ENCODE peak calls at places on chromosome 13, in seven cellular contexts. R, S, H, G, M, Q and L are unnamed samples.

GRCh38 chr13:23500858-23501257 is 67.4 kb upstream of the SACS start:
- DNase-seq in R (peak), S (no peak), H (peak), G (no peak), M (no peak), Q (peak), L (no peak)

GRCh38 chr13:110713981-110714797 is 689 bp downstream of the ING1 start:
- DNase-seq in R (peak), S (peak), H (no peak), G (peak), M (peak), Q (peak), L (no peak)

GRCh38 chr13:74145249-74145970 is 11.2 kb upstream of the KLF12 start:
- DNase-seq in R (peak), S (no peak), H (peak), G (no peak), M (no peak), Q (no peak), L (no peak)

GRCh38 chr13:28579334-28579733 is 79.6 kb upstream of the POMP start:
- DNase-seq in R (peak), S (no peak), H (no peak), G (no peak), M (no peak), Q (no peak), L (no peak)

GRCh38 chr13:112934075-112934474 is 34.9 kb upstream of the MCF2L start:
- DNase-seq in R (no peak), S (no peak), H (no peak), G (no peak), M (no peak), Q (no peak), L (no peak)

GRCh38 chr13:36907801-36908200 is 12.2 kb downstream of the SMAD9 start:
- DNase-seq in R (no peak), S (no peak), H (no peak), G (no peak), M (no peak), Q (no peak), L (no peak)

GRCh38 chr13:44759222-44759721 is 183.1 kb upstream of the TSC22D1 start:
- DNase-seq in R (no peak), S (peak), H (no peak), G (no peak), M (no peak), Q (peak), L (no peak)

GRCh38 chr13:96629331-96629730 is 364.9 kb downstream of the OXGR1 start:
- DNase-seq in R (no peak), S (no peak), H (no peak), G (no peak), M (no peak), Q (no peak), L (no peak)

GRCh38 chr13:26280822-26281221 is 26.9 kb downstream of the CDK8 start:
- DNase-seq in R (no peak), S (no peak), H (no peak), G (no peak), M (no peak), Q (no peak), L (no peak)

GRCh38 chr13:84439108-84439507 is 556.8 kb upstream of the SLITRK1 start:
- DNase-seq in R (peak), S (no peak), H (no peak), G (no peak), M (no peak), Q (peak), L (no peak)

GRCh38 chr13:97448503-97449251 is 14.7 kb downstream of the RAP2A start:
- DNase-seq in R (peak), S (no peak), H (no peak), G (no peak), M (no peak), Q (no peak), L (no peak)

GRCh38 chr13:40665061-40665753 is 1.2 kb downstream of the FOXO1 start:
- DNase-seq in R (no peak), S (no peak), H (peak), G (peak), M (peak), Q (peak), L (no peak)